ENCODE peak calls at places on chromosomes 3 and 15, in five cellular contexts. B, I, V, M and S are unnamed samples.

GRCh38 chr3:27366062-27366591 is 3.1 kb downstream of the NEK10 start:
- DNase-seq in B (no peak), V (no peak), M (no peak), I (no peak), S (no peak)

GRCh38 chr15:77577350-77577749 is 55.4 kb downstream of the LINGO1 start:
- DNase-seq in V (peak; percentile 26), I (no peak), M (no peak), B (no peak), S (no peak)

GRCh38 chr3:146160964-146161724 is at the start of gene PLOD2:
- DNase-seq in B (peak; percentile 89), I (peak; percentile 76), M (peak; percentile 79), V (peak; percentile 83), S (peak; percentile 86)

GRCh38 chr3:165195628-165196576 is at the start of gene SLITRK3:
- DNase-seq in M (no peak), V (no peak), B (no peak), I (no peak), S (no peak)

GRCh38 chr3:7787871-7788828 is 713.5 kb upstream of the LMCD1 start:
- DNase-seq in B (no peak), V (no peak), I (peak; percentile 41), M (no peak), S (no peak)

GRCh38 chr3:8755564-8756237 is 13.7 kb downstream of the OXTR start:
- DNase-seq in V (no peak), M (no peak), I (no peak), B (peak; percentile 37), S (no peak)

GRCh38 chr3:14507345-14507741 is 32.8 kb downstream of the GRIP2 start:
- DNase-seq in B (peak; percentile 27), M (no peak), I (no peak), V (peak; percentile 39), S (peak; percentile 32)

GRCh38 chr15:52021128-52021671 is 2.2 kb downstream of the MAPK6 start:
- DNase-seq in B (peak; percentile 85), I (peak; percentile 96), M (peak; percentile 53), V (no peak), S (peak; percentile 92)

GRCh38 chr3:98808071-98808470 is 44.9 kb downstream of the ST3GAL6 start:
- DNase-seq in V (no peak), I (peak; percentile 65), B (no peak), M (no peak), S (no peak)

GRCh38 chr3:54577313-54577712 is 350.5 kb downstream of the LRTM1 start:
- DNase-seq in B (no peak), M (no peak), I (no peak), V (no peak), S (no peak)

GRCh38 chr15:25170113-25170731 is 215.4 kb downstream of the SNRPN start:
- DNase-seq in M (no peak), V (peak; percentile 41), I (no peak), B (no peak), S (peak; percentile 59)

GRCh38 chr15:85419200-85419599 is 38.8 kb downstream of the AKAP13 start:
- DNase-seq in B (no peak), M (no peak), V (no peak), I (peak; percentile 88), S (no peak)

GRCh38 chr3:194178693-194179092 is 42.7 kb downstream of the HES1 start:
- DNase-seq in B (no peak), V (no peak), I (no peak), M (no peak), S (no peak)

GRCh38 chr15:84949043-84949442 is 32.6 kb upstream of the PDE8A start:
- DNase-seq in I (no peak), B (no peak), V (no peak), M (no peak), S (no peak)

GRCh38 chr3:64650710-64651109 is 37.1 kb downstream of the ADAMTS9 start:
- DNase-seq in B (no peak), I (no peak), V (no peak), M (no peak), S (no peak)

GRCh38 chr15:62469874-62470688 is 305.0 kb upstream of the C2CD4B start:
- DNase-seq in M (peak; percentile 82), I (peak; percentile 13), B (no peak), V (peak; percentile 78), S (peak; percentile 48)

GRCh38 chr3:11118181-11118682 is 36.1 kb upstream of the HRH1 start:
- DNase-seq in M (no peak), V (no peak), B (no peak), I (peak; percentile 57), S (no peak)

GRCh38 chr3:46098319-46098761 is 71.1 kb upstream of the XCR1 start:
- DNase-seq in I (peak; percentile 54), M (peak; percentile 82), V (peak; percentile 59), B (no peak), S (no peak)

GRCh38 chr3:49295489-49296058 is 18.5 kb upstream of the C3orf62 start:
- DNase-seq in I (peak; percentile 31), B (peak; percentile 51), V (no peak), M (no peak), S (no peak)

GRCh38 chr3:171266034-171266805 is 194.0 kb downstream of the TNIK start:
- DNase-seq in I (no peak), B (no peak), M (no peak), V (no peak), S (no peak)

GRCh38 chr3:170572665-170573253 is 13.1 kb downstream of the SLC7A14 start:
- DNase-seq in V (no peak), B (peak; percentile 9), I (peak; percentile 76), M (no peak), S (no peak)

GRCh38 chr3:100630664-100631063 is 21.3 kb downstream of the ADGRG7 start:
- DNase-seq in I (peak; percentile 33), B (peak; percentile 16), V (no peak), M (no peak), S (no peak)

GRCh38 chr15:96410175-96411055 is 79.9 kb downstream of the NR2F2 start:
- DNase-seq in B (no peak), V (no peak), I (no peak), M (no peak), S (no peak)

GRCh38 chr3:177776656-177777055 is 579.4 kb upstream of the TBL1XR1 start:
- DNase-seq in M (no peak), I (peak; percentile 94), V (no peak), B (no peak), S (peak; percentile 71)

GRCh38 chr3:146912233-146913015 is 307.3 kb upstream of the PLSCR5 start:
- DNase-seq in B (no peak), V (no peak), M (no peak), I (no peak), S (no peak)

GRCh38 chr3:186316666-186317260 is 45.3 kb downstream of the DGKG start:
- DNase-seq in I (no peak), B (no peak), M (no peak), V (no peak), S (no peak)

GRCh38 chr3:191139771-191140170 is 59.3 kb upstream of the OSTN start:
- DNase-seq in V (no peak), B (no peak), I (no peak), M (no peak), S (no peak)

GRCh38 chr3:12439161-12439560 is 45.1 kb upstream of the TSEN2 start:
- DNase-seq in B (no peak), M (no peak), I (no peak), V (no peak), S (no peak)

GRCh38 chr3:185473290-185473815 is 25.5 kb downstream of the TMEM41A start:
- DNase-seq in B (peak; percentile 11), I (no peak), M (no peak), V (no peak), S (no peak)

GRCh38 chr3:17195192-17195611 is 310.4 kb downstream of the PLCL2 start:
- DNase-seq in B (no peak), I (no peak), V (no peak), M (no peak), S (no peak)

GRCh38 chr3:148319960-148320359 is 377.7 kb upstream of the AGTR1 start:
- DNase-seq in I (no peak), V (no peak), B (no peak), M (no peak), S (no peak)

GRCh38 chr3:32420138-32420981 is 28.7 kb downstream of the CMTM7 start:
- DNase-seq in I (peak; percentile 87), B (peak; percentile 65), M (no peak), V (no peak), S (peak; percentile 89)

DNA sequence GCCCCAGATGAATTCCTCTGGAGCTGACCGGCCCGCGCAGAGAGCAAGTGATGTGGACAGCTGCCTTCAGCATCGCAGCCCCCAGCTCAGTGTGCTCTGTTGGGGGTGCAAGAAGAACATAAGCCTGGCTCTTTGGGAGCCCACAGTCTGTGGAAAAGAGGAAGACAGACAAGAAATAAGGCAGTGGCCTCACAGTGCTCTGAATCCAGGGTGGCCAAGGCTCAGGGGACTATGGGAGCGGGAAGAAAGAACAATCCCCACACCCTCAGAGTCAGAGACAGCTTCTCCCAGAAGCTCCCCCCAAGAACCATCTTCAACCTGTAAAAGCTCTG is 277 bp upstream of the HDDC3 start:
- DNase-seq in V (no peak), I (no peak), M (no peak), B (no peak), S (no peak)
- TF ChIP-seq CTCF in V (no peak), I (no peak), M (no peak), B (peak; percentile 3), S (peak; percentile 87)

DNA sequence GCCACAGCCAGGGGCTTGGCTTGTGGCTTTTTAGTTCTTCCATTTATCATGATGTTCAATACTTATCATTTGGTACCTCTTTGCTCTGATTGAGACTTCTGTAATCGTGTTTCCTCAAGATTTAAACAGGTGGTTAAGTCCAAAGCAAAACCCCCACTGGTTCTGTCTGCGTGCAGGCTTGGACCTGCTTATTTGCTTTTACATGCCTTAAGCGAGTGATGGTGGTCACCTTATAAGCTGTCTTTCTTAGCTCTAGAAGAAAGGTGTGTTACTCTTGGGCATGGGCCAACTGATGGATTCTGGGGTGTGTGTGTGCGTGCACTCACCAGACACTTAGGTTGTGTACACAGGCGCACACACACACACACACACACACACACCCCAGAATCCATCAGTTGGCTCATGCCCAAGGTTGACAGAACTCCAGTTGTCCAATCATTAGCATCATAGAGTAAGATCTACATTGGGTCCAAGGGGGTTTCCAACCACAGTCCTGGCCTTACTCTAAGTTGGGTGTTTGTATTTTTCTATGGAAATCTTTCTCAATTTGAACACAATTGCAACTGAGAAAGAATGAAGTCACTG is 1.2 kb downstream of the MYZAP start:
- DNase-seq in M (no peak), I (peak; percentile 58), V (no peak), B (no peak), S (no peak)
- H3K4me3 ChIP-seq in M (no peak overlapping the region), I (peak overlapping the region; percentile 50), V (peak overlapping the region; percentile 74), B (no peak overlapping the region), S (peak overlapping the region; percentile 57)

GRCh38 chr15:34644851-34645250 is 61.4 kb upstream of the GOLGA8B start:
- DNase-seq in V (no peak), M (no peak), I (no peak), B (no peak), S (no peak)
- TF ChIP-seq CTCF in V (no peak), M (no peak), I (no peak), B (no peak), S (no peak)

DNA sequence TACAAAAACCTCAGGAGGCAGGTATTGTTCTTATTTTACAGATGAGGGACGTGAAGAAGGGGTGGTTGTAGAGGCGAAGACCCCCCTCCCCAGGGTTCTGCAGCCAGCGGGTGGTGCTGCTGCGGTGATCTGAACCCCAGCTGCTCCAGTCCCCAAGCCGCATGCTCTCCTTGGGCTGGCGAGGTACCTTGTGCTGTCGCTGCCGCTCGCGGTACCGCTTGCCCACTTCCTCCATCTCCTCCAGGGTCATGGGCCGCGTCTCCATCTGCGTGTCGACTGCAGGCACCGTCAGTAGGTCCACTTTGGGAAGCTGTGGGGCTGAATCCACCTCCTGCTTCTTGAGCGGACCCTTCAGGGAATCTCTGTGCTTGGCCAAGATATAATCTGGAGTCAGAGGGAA is 17.5 kb downstream of the EFCAB12 start:
- DNase-seq in I (no peak), B (no peak), V (no peak), M (no peak), S (no peak)
- H3K4me3 ChIP-seq in I (no peak overlapping the region), B (no peak overlapping the region), V (no peak overlapping the region), M (no peak overlapping the region), S (no peak overlapping the region)